ENCODE peak calls at places on chromosomes 1 and 21, in seven cellular contexts. W, Y, N, R, V, U and G are unnamed samples.

GRCh38 chr21:34004984-34005383 is 68.4 kb upstream of the MRPS6 start:
- DNase-seq in W (no peak), Y (no peak), N (no peak), R (no peak), V (no peak), U (no peak), G (no peak)

GRCh38 chr1:221991221-221991620 is 249.3 kb upstream of the DUSP10 start:
- DNase-seq in W (no peak), Y (peak), N (peak), R (no peak), V (no peak), U (no peak), G (no peak)

GRCh38 chr1:243345205-243345604 is 89.4 kb downstream of the SDCCAG8 start:
- DNase-seq in W (no peak), Y (no peak), N (no peak), R (no peak), V (no peak), U (no peak), G (no peak)

GRCh38 chr1:192506741-192507155 is 68.8 kb upstream of the RGS1 start:
- DNase-seq in W (no peak), Y (no peak), N (peak), R (no peak), V (no peak), U (peak), G (no peak)

GRCh38 chr1:213131851-213132655 is 81.0 kb downstream of the RPS6KC1 start:
- DNase-seq in W (no peak), Y (no peak), N (no peak), R (no peak), V (no peak), U (no peak), G (no peak)

GRCh38 chr1:179326746-179327145 is 33.1 kb downstream of the SOAT1 start:
- DNase-seq in W (no peak), Y (no peak), N (no peak), R (no peak), V (no peak), U (no peak), G (no peak)

GRCh38 chr1:79353224-79353623 is 346.7 kb upstream of the ADGRL4 start:
- DNase-seq in W (no peak), Y (peak), N (peak), R (no peak), V (peak), U (no peak), G (no peak)

GRCh38 chr1:217133958-217134856 is 411.0 kb upstream of the ESRRG start:
- DNase-seq in W (no peak), Y (no peak), N (peak), R (no peak), V (no peak), U (no peak), G (no peak)

GRCh38 chr1:25615563-25616079 is 970 bp upstream of the MAN1C1 start:
- DNase-seq in W (peak), Y (no peak), N (peak), R (no peak), V (no peak), U (no peak), G (no peak)

GRCh38 chr1:234778215-234779159 is 168.5 kb upstream of the IRF2BP2 start:
- DNase-seq in W (no peak), Y (no peak), N (peak), R (no peak), V (no peak), U (no peak), G (no peak)

GRCh38 chr1:236982380-236982779 is 21.9 kb downstream of the MT1HL1 start:
- DNase-seq in W (no peak), Y (no peak), N (no peak), R (no peak), V (no peak), U (no peak), G (no peak)

GRCh38 chr1:199272107-199272506 is 633.3 kb downstream of the PTPRC start:
- DNase-seq in W (peak), Y (peak), N (peak), R (no peak), V (no peak), U (no peak), G (no peak)

GRCh38 chr1:155962599-155963211 is 15.6 kb downstream of the ARHGEF2 start:
- DNase-seq in W (no peak), Y (no peak), N (peak), R (no peak), V (no peak), U (no peak), G (no peak)

GRCh38 chr1:8667869-8668595 is 149.4 kb downstream of the RERE start:
- DNase-seq in W (no peak), Y (no peak), N (no peak), R (no peak), V (no peak), U (no peak), G (no peak)

GRCh38 chr1:7808253-7808844 is 24.3 kb downstream of the PER3 start:
- DNase-seq in W (no peak), Y (peak), N (peak), R (no peak), V (peak), U (no peak), G (peak)

GRCh38 chr1:31152181-31152768 is 86.8 kb upstream of the PUM1 start:
- DNase-seq in W (no peak), Y (no peak), N (peak), R (no peak), V (peak), U (no peak), G (no peak)

GRCh38 chr1:222276062-222276461 is 271.8 kb downstream of the HHIPL2 start:
- DNase-seq in W (no peak), Y (no peak), N (no peak), R (no peak), V (peak), U (no peak), G (no peak)

GRCh38 chr1:17010601-17011438 is 908 bp downstream of the ATP13A2 start:
- DNase-seq in W (no peak), Y (peak), N (peak), R (no peak), V (no peak), U (no peak), G (no peak)

GRCh38 chr1:3061566-3061965 is 7.4 kb upstream of the PRDM16 start:
- DNase-seq in W (no peak), Y (no peak), N (no peak), R (no peak), V (no peak), U (no peak), G (no peak)

GRCh38 chr21:42986125-42986783 is 11.9 kb downstream of the PKNOX1 start:
- DNase-seq in W (no peak), Y (no peak), N (no peak), R (no peak), V (no peak), U (no peak), G (no peak)

GRCh38 chr1:150477733-150478132 is 9.5 kb upstream of the TARS2 start:
- DNase-seq in W (no peak), Y (no peak), N (peak), R (no peak), V (no peak), U (no peak), G (no peak)